ENCODE peak calls at places on chromosomes 2 and 18, in six cellular contexts. Q is CD8-positive, alpha-beta T cell; Y is activated CD4-positive, alpha-beta T cell treated with anti-CD3 and anti-CD28 coated beads for 36 hours; G is gastrocnemius medialis; B is choroid plexus epithelial cell; H is stimulated activated naive CD8-positive, alpha-beta T cell treated with anti-CD3 and anti-CD28 coated beads, Interleukin-15, amount 100 ng/mL, for 72 hours. S is an unnamed sample.

GRCh38 chr18:31217455-31217854 is 54.8 kb upstream of the DSC1 start:
- DNase-seq in Q (no peak), Y (no peak), G (no peak), B (peak; percentile 38), H (no peak), S (peak; percentile 70)

GRCh38 chr18:10312316-10313015 is 142.0 kb upstream of the APCDD1 start:
- DNase-seq in Q (no peak), Y (no peak), G (no peak), B (no peak), H (no peak), S (no peak)

GRCh38 chr2:143522699-143523098 is 393.5 kb downstream of the ARHGAP15 start:
- DNase-seq in Q (no peak), Y (no peak), G (no peak), B (no peak), H (no peak), S (no peak)

GRCh38 chr18:80143876-80144275 is 34.8 kb downstream of the ADNP2 start:
- DNase-seq in Q (no peak), Y (no peak), G (no peak), B (peak; percentile 48), H (no peak), S (peak; percentile 7)

GRCh38 chr18:5159080-5159479 is 38.0 kb downstream of the AKAIN1 start:
- DNase-seq in Q (peak; percentile 39), Y (no peak), G (no peak), B (no peak), H (no peak), S (no peak)

GRCh38 chr2:110688594-110689091 is 10.8 kb upstream of the BUB1 start:
- DNase-seq in Q (no peak), Y (no peak), G (no peak), B (no peak), H (no peak), S (no peak)

GRCh38 chr18:36580266-36580665 is 248.5 kb downstream of the TPGS2 start:
- DNase-seq in Q (no peak), Y (no peak), G (peak; percentile 17), B (peak; percentile 66), H (no peak), S (no peak)

GRCh38 chr2:160362018-160362417 is 131.6 kb downstream of the RBMS1 start:
- DNase-seq in Q (no peak), Y (no peak), G (no peak), B (no peak), H (no peak), S (no peak)

GRCh38 chr2:211854832-211855231 is 683.8 kb downstream of the ERBB4 start:
- DNase-seq in Q (no peak), Y (no peak), G (no peak), B (no peak), H (no peak), S (no peak)

GRCh38 chr2:162297925-162298552 is 20.4 kb downstream of the IFIH1 start:
- DNase-seq in Q (peak; percentile 36), Y (peak; percentile 67), G (peak; percentile 38), B (peak; percentile 90), H (peak; percentile 31), S (peak; percentile 87)

GRCh38 chr2:220946552-220946951 is 625.6 kb downstream of the EPHA4 start:
- DNase-seq in Q (no peak), Y (no peak), G (no peak), B (no peak), H (no peak), S (no peak)

GRCh38 chr2:3242747-3243369 is 134.8 kb downstream of the EIPR1 start:
- DNase-seq in Q (peak; percentile 46), Y (peak; percentile 56), G (no peak), B (peak; percentile 17), H (peak; percentile 36), S (no peak)

GRCh38 chr2:20522311-20522710 is 75.4 kb downstream of the RHOB start:
- DNase-seq in Q (no peak), Y (no peak), G (no peak), B (no peak), H (no peak), S (no peak)

GRCh38 chr2:120720176-120720575 is 15.5 kb upstream of the GLI2 start:
- DNase-seq in Q (no peak), Y (no peak), G (no peak), B (no peak), H (no peak), S (no peak)

GRCh38 chr2:219109468-219109867 is 48.7 kb upstream of the IHH start:
- DNase-seq in Q (peak; percentile 87), Y (peak; percentile 79), G (no peak), B (no peak), H (peak; percentile 70), S (no peak)

GRCh38 chr2:226410212-226410611 is 389.4 kb downstream of the IRS1 start:
- DNase-seq in Q (no peak), Y (no peak), G (no peak), B (peak; percentile 42), H (no peak), S (no peak)

GRCh38 chr2:26347286-26347865 is 787 bp upstream of the ADGRF3 start:
- DNase-seq in Q (no peak), Y (no peak), G (no peak), B (peak; percentile 50), H (no peak), S (no peak)

GRCh38 chr2:23549821-23550535 is 165.0 kb downstream of the KLHL29 start:
- DNase-seq in Q (no peak), Y (no peak), G (no peak), B (peak; percentile 28), H (no peak), S (peak; percentile 52)

GRCh38 chr18:9719421-9719981 is 11.4 kb downstream of the RAB31 start:
- DNase-seq in Q (no peak), Y (no peak), G (no peak), B (peak; percentile 85), H (no peak), S (no peak)

GRCh38 chr18:54187372-54187771 is 37.1 kb downstream of the MBD2 start:
- DNase-seq in Q (no peak), Y (no peak), G (no peak), B (no peak), H (no peak), S (no peak)

GRCh38 chr2:161273038-161273760 is 35.0 kb upstream of the PSMD14 start:
- DNase-seq in Q (no peak), Y (no peak), G (no peak), B (peak; percentile 86), H (no peak), S (peak; percentile 59)

GRCh38 chr2:235501663-235502009 is 7.8 kb downstream of the AGAP1 start:
- DNase-seq in Q (no peak), Y (no peak), G (no peak), B (no peak), H (no peak), S (peak; percentile 29)

GRCh38 chr2:101396352-101396717 is 9.0 kb upstream of the CREG2 start:
- DNase-seq in Q (no peak), Y (no peak), G (no peak), B (peak; percentile 88), H (no peak), S (no peak)

GRCh38 chr18:515156-515815 is 14.8 kb upstream of the COLEC12 start:
- DNase-seq in Q (no peak), Y (no peak), G (no peak), B (no peak), H (no peak), S (no peak)